ENCODE peak calls at places on chromosome 14, in six cellular contexts. One of them, this sample, is unnamed.

GRCh38 chr14:60101801-60102200 is 10.1 kb downstream of the PCNX4 start:
- DNase-seq in HCT116: no peak
- DNase-seq in right atrium auricular region: no peak
- DNase-seq in skeletal muscle cell: no peak
- DNase-seq in WERI-Rb-1: no peak
- DNase-seq in lower leg skin: no peak
- DNase-seq in this sample: no peak

GRCh38 chr14:80491562-80492139 is 280.3 kb upstream of the DIO2 start:
- DNase-seq in HCT116: no peak
- DNase-seq in lower leg skin: no peak
- DNase-seq in right atrium auricular region: no peak
- DNase-seq in WERI-Rb-1: no peak
- DNase-seq in skeletal muscle cell: no peak
- DNase-seq in this sample: no peak

GRCh38 chr14:102867826-102868580 is 54.5 kb upstream of the AMN start:
- DNase-seq in HCT116: no peak
- DNase-seq in skeletal muscle cell: no peak
- DNase-seq in lower leg skin: no peak
- DNase-seq in right atrium auricular region: no peak
- DNase-seq in WERI-Rb-1: no peak
- DNase-seq in this sample: no peak

GRCh38 chr14:89383171-89383845 is 33.7 kb downstream of the FOXN3 start:
- DNase-seq in skeletal muscle cell: no peak
- DNase-seq in right atrium auricular region: peak
- DNase-seq in WERI-Rb-1: no peak
- DNase-seq in HCT116: no peak
- DNase-seq in lower leg skin: no peak
- DNase-seq in this sample: no peak

GRCh38 chr14:54252072-54252730 is 144.6 kb upstream of the CDKN3 start:
- DNase-seq in HCT116: peak
- DNase-seq in skeletal muscle cell: peak
- DNase-seq in WERI-Rb-1: no peak
- DNase-seq in lower leg skin: no peak
- DNase-seq in right atrium auricular region: no peak
- DNase-seq in this sample: no peak

GRCh38 chr14:69003626-69004025 is 24.5 kb upstream of the ACTN1 start:
- DNase-seq in WERI-Rb-1: no peak
- DNase-seq in lower leg skin: no peak
- DNase-seq in HCT116: no peak
- DNase-seq in skeletal muscle cell: no peak
- DNase-seq in right atrium auricular region: no peak
- DNase-seq in this sample: no peak

GRCh38 chr14:89137514-89138163 is 279.4 kb downstream of the FOXN3 start:
- DNase-seq in right atrium auricular region: peak
- DNase-seq in lower leg skin: peak
- DNase-seq in HCT116: peak
- DNase-seq in WERI-Rb-1: no peak
- DNase-seq in skeletal muscle cell: peak
- DNase-seq in this sample: no peak

GRCh38 chr14:23034498-23035302 is at the start of gene PSMB5:
- DNase-seq in WERI-Rb-1: peak
- DNase-seq in lower leg skin: peak
- DNase-seq in HCT116: peak
- DNase-seq in skeletal muscle cell: peak
- DNase-seq in right atrium auricular region: peak
- DNase-seq in this sample: peak

GRCh38 chr14:91223028-91223783 is 21.3 kb downstream of the GPR68 start:
- DNase-seq in HCT116: peak
- DNase-seq in right atrium auricular region: no peak
- DNase-seq in WERI-Rb-1: no peak
- DNase-seq in lower leg skin: no peak
- DNase-seq in skeletal muscle cell: no peak
- DNase-seq in this sample: no peak

GRCh38 chr14:38730420-38730819 is 372.6 kb downstream of the SEC23A start:
- DNase-seq in right atrium auricular region: no peak
- DNase-seq in WERI-Rb-1: no peak
- DNase-seq in lower leg skin: no peak
- DNase-seq in HCT116: no peak
- DNase-seq in skeletal muscle cell: no peak
- DNase-seq in this sample: no peak

GRCh38 chr14:92263681-92264080 is 59.3 kb upstream of the SLC24A4 start:
- DNase-seq in right atrium auricular region: no peak
- DNase-seq in lower leg skin: no peak
- DNase-seq in HCT116: no peak
- DNase-seq in skeletal muscle cell: no peak
- DNase-seq in WERI-Rb-1: no peak
- DNase-seq in this sample: no peak

GRCh38 chr14:99381688-99382060 is 99.0 kb downstream of the SETD3 start:
- DNase-seq in WERI-Rb-1: no peak
- DNase-seq in skeletal muscle cell: no peak
- DNase-seq in HCT116: no peak
- DNase-seq in lower leg skin: no peak
- DNase-seq in right atrium auricular region: no peak
- DNase-seq in this sample: peak

GRCh38 chr14:96754162-96754844 is 42.9 kb upstream of the VRK1 start:
- DNase-seq in skeletal muscle cell: no peak
- DNase-seq in lower leg skin: no peak
- DNase-seq in WERI-Rb-1: no peak
- DNase-seq in HCT116: no peak
- DNase-seq in right atrium auricular region: no peak
- DNase-seq in this sample: peak

GRCh38 chr14:60933920-60934655 is 46.8 kb downstream of the TRMT5 start:
- DNase-seq in right atrium auricular region: no peak
- DNase-seq in HCT116: no peak
- DNase-seq in skeletal muscle cell: no peak
- DNase-seq in WERI-Rb-1: no peak
- DNase-seq in lower leg skin: no peak
- DNase-seq in this sample: no peak

GRCh38 chr14:23434488-23435219 is 806 bp downstream of the MYH7 start:
- DNase-seq in right atrium auricular region: peak
- DNase-seq in WERI-Rb-1: no peak
- DNase-seq in HCT116: no peak
- DNase-seq in lower leg skin: no peak
- DNase-seq in skeletal muscle cell: no peak
- DNase-seq in this sample: no peak

GRCh38 chr14:92143962-92144361 is 22.2 kb downstream of the CPSF2 start:
- DNase-seq in HCT116: no peak
- DNase-seq in skeletal muscle cell: no peak
- DNase-seq in right atrium auricular region: no peak
- DNase-seq in lower leg skin: no peak
- DNase-seq in WERI-Rb-1: no peak
- DNase-seq in this sample: no peak

GRCh38 chr14:74568896-74569295 is 43.1 kb downstream of the LTBP2 start:
- DNase-seq in skeletal muscle cell: no peak
- DNase-seq in lower leg skin: no peak
- DNase-seq in right atrium auricular region: no peak
- DNase-seq in WERI-Rb-1: no peak
- DNase-seq in HCT116: no peak
- DNase-seq in this sample: no peak

GRCh38 chr14:77889971-77890442 is 90.1 kb downstream of the ADCK1 start:
- DNase-seq in skeletal muscle cell: peak
- DNase-seq in right atrium auricular region: no peak
- DNase-seq in HCT116: no peak
- DNase-seq in WERI-Rb-1: no peak
- DNase-seq in lower leg skin: no peak
- DNase-seq in this sample: no peak

GRCh38 chr14:67675219-67675582 is 769 bp upstream of the VTI1B start:
- DNase-seq in WERI-Rb-1: no peak
- DNase-seq in right atrium auricular region: no peak
- DNase-seq in HCT116: no peak
- DNase-seq in skeletal muscle cell: no peak
- DNase-seq in lower leg skin: no peak
- DNase-seq in this sample: no peak

GRCh38 chr14:93150227-93151206 is 34.2 kb downstream of the MOAP1 start:
- DNase-seq in right atrium auricular region: no peak
- DNase-seq in HCT116: no peak
- DNase-seq in lower leg skin: peak
- DNase-seq in skeletal muscle cell: no peak
- DNase-seq in WERI-Rb-1: no peak
- DNase-seq in this sample: no peak

GRCh38 chr14:93072659-93073365 is 42.9 kb downstream of the ITPK1 start:
- DNase-seq in HCT116: no peak
- DNase-seq in right atrium auricular region: no peak
- DNase-seq in WERI-Rb-1: no peak
- DNase-seq in lower leg skin: no peak
- DNase-seq in skeletal muscle cell: no peak
- DNase-seq in this sample: no peak

GRCh38 chr14:92397140-92397815 is 74.3 kb downstream of the SLC24A4 start:
- DNase-seq in HCT116: peak
- DNase-seq in WERI-Rb-1: peak
- DNase-seq in skeletal muscle cell: peak
- DNase-seq in right atrium auricular region: no peak
- DNase-seq in lower leg skin: no peak
- DNase-seq in this sample: no peak

GRCh38 chr14:69664865-69665526 is 53.6 kb downstream of the SUSD6 start:
- DNase-seq in HCT116: no peak
- DNase-seq in lower leg skin: no peak
- DNase-seq in WERI-Rb-1: no peak
- DNase-seq in right atrium auricular region: no peak
- DNase-seq in skeletal muscle cell: no peak
- DNase-seq in this sample: no peak

GRCh38 chr14:28077005-28077404 is 689.6 kb upstream of the FOXG1 start:
- DNase-seq in HCT116: no peak
- DNase-seq in right atrium auricular region: no peak
- DNase-seq in lower leg skin: no peak
- DNase-seq in WERI-Rb-1: no peak
- DNase-seq in skeletal muscle cell: no peak
- DNase-seq in this sample: no peak

GRCh38 chr14:69574266-69574953 is at the start of gene CCDC177:
- DNase-seq in right atrium auricular region: no peak
- DNase-seq in HCT116: peak
- DNase-seq in lower leg skin: peak
- DNase-seq in skeletal muscle cell: no peak
- DNase-seq in WERI-Rb-1: peak
- DNase-seq in this sample: peak

GRCh38 chr14:94773682-94774211 is 3.8 kb upstream of the GSC start:
- DNase-seq in lower leg skin: no peak
- DNase-seq in WERI-Rb-1: no peak
- DNase-seq in right atrium auricular region: no peak
- DNase-seq in HCT116: no peak
- DNase-seq in skeletal muscle cell: no peak
- DNase-seq in this sample: peak

GRCh38 chr14:94771906-94772468 is 2.1 kb upstream of the GSC start:
- DNase-seq in lower leg skin: no peak
- DNase-seq in skeletal muscle cell: no peak
- DNase-seq in WERI-Rb-1: no peak
- DNase-seq in HCT116: no peak
- DNase-seq in right atrium auricular region: no peak
- DNase-seq in this sample: no peak

GRCh38 chr14:94771191-94771905 is 1.4 kb upstream of the GSC start:
- DNase-seq in right atrium auricular region: no peak
- DNase-seq in HCT116: no peak
- DNase-seq in skeletal muscle cell: no peak
- DNase-seq in lower leg skin: no peak
- DNase-seq in WERI-Rb-1: peak
- DNase-seq in this sample: peak

GRCh38 chr14:94775082-94775874 is 5.4 kb upstream of the GSC start:
- DNase-seq in lower leg skin: no peak
- DNase-seq in skeletal muscle cell: no peak
- DNase-seq in HCT116: no peak
- DNase-seq in WERI-Rb-1: no peak
- DNase-seq in right atrium auricular region: no peak
- DNase-seq in this sample: peak

GRCh38 chr14:94773017-94773681 is 3.2 kb upstream of the GSC start:
- DNase-seq in skeletal muscle cell: no peak
- DNase-seq in HCT116: no peak
- DNase-seq in lower leg skin: no peak
- DNase-seq in right atrium auricular region: no peak
- DNase-seq in WERI-Rb-1: no peak
- DNase-seq in this sample: peak
- H3K4me3 ChIP-seq in skeletal muscle cell: no peak
- H3K4me3 ChIP-seq in HCT116: no peak
- H3K4me3 ChIP-seq in lower leg skin: no peak
- H3K4me3 ChIP-seq in right atrium auricular region: no peak
- H3K4me3 ChIP-seq in WERI-Rb-1: no peak
- H3K4me3 ChIP-seq in this sample: peak

DNA sequence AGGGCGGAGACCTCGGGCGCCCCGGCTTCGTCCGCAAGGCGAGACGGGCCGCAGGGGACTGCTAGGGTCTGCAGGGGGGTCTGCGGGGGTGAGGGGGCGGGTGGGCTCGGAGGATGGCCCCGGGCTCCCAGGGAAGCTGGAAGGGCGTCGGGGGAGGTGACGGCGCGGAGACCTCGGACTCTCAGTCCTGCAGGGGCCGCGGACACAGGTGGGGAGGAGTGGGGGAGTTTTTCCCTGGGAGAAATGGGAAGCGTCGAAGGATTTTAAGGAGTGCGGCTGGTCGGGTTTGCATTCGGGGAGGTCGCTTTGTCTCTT is 25.9 kb downstream of the ZBTB42 start:
- DNase-seq in right atrium auricular region: no peak
- DNase-seq in lower leg skin: no peak
- DNase-seq in WERI-Rb-1: no peak
- DNase-seq in HCT116: no peak
- DNase-seq in skeletal muscle cell: no peak
- DNase-seq in this sample: no peak
- H3K4me3 ChIP-seq in right atrium auricular region: peak
- H3K4me3 ChIP-seq in lower leg skin: no peak
- H3K4me3 ChIP-seq in WERI-Rb-1: peak
- H3K4me3 ChIP-seq in HCT116: peak
- H3K4me3 ChIP-seq in skeletal muscle cell: peak
- H3K4me3 ChIP-seq in this sample: peak

DNA sequence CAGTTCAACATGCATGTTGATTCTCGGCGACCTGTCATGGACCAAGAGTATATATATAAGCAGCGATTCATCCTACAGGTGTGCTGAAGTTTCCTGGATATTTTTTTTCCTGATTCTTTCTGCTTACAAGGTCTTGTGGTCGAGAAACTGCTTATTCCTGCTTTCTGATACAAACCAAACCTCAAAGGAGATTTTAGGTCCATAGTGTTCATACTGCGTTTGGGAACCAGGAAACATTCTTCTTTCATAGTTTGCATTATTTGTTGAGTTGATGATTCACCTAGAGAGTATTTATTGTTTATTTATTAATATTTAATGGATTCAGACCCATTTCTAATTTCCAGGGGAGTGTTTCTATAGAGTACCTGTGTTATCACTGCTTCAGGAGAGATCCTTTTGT is 70.7 kb upstream of the ASPG start:
- DNase-seq in right atrium auricular region: no peak
- DNase-seq in WERI-Rb-1: no peak
- DNase-seq in lower leg skin: no peak
- DNase-seq in HCT116: no peak
- DNase-seq in skeletal muscle cell: no peak
- DNase-seq in this sample: no peak
- H3K4me3 ChIP-seq in right atrium auricular region: no peak
- H3K4me3 ChIP-seq in WERI-Rb-1: no peak
- H3K4me3 ChIP-seq in lower leg skin: no peak
- H3K4me3 ChIP-seq in HCT116: no peak
- H3K4me3 ChIP-seq in skeletal muscle cell: no peak
- H3K4me3 ChIP-seq in this sample: no peak

DNA sequence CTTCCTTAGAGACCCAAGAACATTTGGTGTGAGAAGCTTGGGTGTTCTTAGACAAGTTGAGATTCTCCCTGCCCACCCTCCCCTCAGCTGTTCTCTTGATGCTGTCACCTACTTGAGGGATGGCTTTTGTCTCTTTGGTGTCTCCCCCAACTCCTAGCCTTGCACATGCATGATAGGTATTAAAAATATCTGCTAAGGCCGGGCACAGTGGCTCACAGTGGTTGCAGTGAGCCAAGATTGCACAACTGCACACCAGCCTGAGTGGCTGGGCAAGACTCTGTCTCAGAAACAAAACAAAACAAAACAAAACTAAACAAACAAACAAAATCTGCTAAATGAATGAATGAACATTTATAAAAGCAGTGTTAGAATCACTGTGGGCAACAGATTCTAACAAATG is 261.1 kb downstream of the AKAP6 start:
- DNase-seq in HCT116: no peak
- DNase-seq in skeletal muscle cell: no peak
- DNase-seq in right atrium auricular region: no peak
- DNase-seq in lower leg skin: no peak
- DNase-seq in WERI-Rb-1: no peak
- DNase-seq in this sample: no peak
- H3K4me3 ChIP-seq in HCT116: no peak
- H3K4me3 ChIP-seq in skeletal muscle cell: no peak
- H3K4me3 ChIP-seq in right atrium auricular region: no peak
- H3K4me3 ChIP-seq in lower leg skin: no peak
- H3K4me3 ChIP-seq in WERI-Rb-1: no peak
- H3K4me3 ChIP-seq in this sample: no peak